ENCODE peak calls at places on chromosomes 16 and 17, in six cellular contexts. K is stimulated activated CD4-positive, alpha-beta T cell treated with anti-CD3 and anti-CD28 coated beads, Interleukin-1b, Interleukin-23, amount 100 ng/mL, for 48 hours; O is mesothelial cell of epicardium; N is naive thymus-derived CD8-positive, alpha-beta T cell; G is ELR; J is lower leg skin. V is an unnamed sample.

GRCh38 chr16:74813109-74813641 is 38.6 kb upstream of the FA2H start:
- DNase-seq in K (peak; percentile 75), O (peak; percentile 82), N (peak; percentile 59), G (peak; percentile 86), J (peak; percentile 47), V (peak; percentile 87)

GRCh38 chr17:64236827-64237403 is 26.1 kb downstream of the TEX2 start:
- DNase-seq in K (no peak), O (no peak), N (no peak), G (peak; percentile 65), J (no peak), V (peak; percentile 16)

GRCh38 chr16:11583171-11583570 is 3.5 kb downstream of the LITAF start:
- DNase-seq in K (no peak), O (no peak), N (no peak), G (peak; percentile 13), J (no peak), V (no peak)

GRCh38 chr17:30186761-30187160 is 48.7 kb downstream of the SLC6A4 start:
- DNase-seq in K (no peak), O (no peak), N (no peak), G (no peak), J (no peak), V (no peak)

GRCh38 chr17:77370536-77370935 is 229.8 kb downstream of the SEC14L1 start:
- DNase-seq in K (no peak), O (no peak), N (no peak), G (no peak), J (no peak), V (no peak)

GRCh38 chr16:21524068-21524751 is 75.2 kb upstream of the METTL9 start:
- DNase-seq in K (no peak), O (no peak), N (no peak), G (no peak), J (no peak), V (no peak)

GRCh38 chr16:73735018-73735417 is 561.6 kb upstream of the PSMD7 start:
- DNase-seq in K (no peak), O (no peak), N (no peak), G (peak; percentile 71), J (no peak), V (peak; percentile 39)

GRCh38 chr17:57751971-57752905 is 7.1 kb upstream of the CCDC182 start:
- DNase-seq in K (no peak), O (no peak), N (no peak), G (no peak), J (no peak), V (no peak)

GRCh38 chr17:58337126-58337599 is 8.6 kb upstream of the TSPOAP1 start:
- DNase-seq in K (peak; percentile 49), O (no peak), N (no peak), G (no peak), J (no peak), V (no peak)

GRCh38 chr17:50835563-50836231 is at the start of gene WFIKKN2:
- DNase-seq in K (no peak), O (no peak), N (no peak), G (no peak), J (no peak), V (peak; percentile 63)

GRCh38 chr17:67633751-67634191 is 84.0 kb upstream of the NOL11 start:
- DNase-seq in K (no peak), O (no peak), N (no peak), G (no peak), J (no peak), V (no peak)

GRCh38 chr17:78870621-78871020 is 30.0 kb upstream of the USP36 start:
- DNase-seq in K (no peak), O (no peak), N (no peak), G (no peak), J (no peak), V (no peak)

GRCh38 chr17:12547829-12548228 is 117.9 kb upstream of the MYOCD start:
- DNase-seq in K (no peak), O (no peak), N (no peak), G (no peak), J (no peak), V (no peak)

GRCh38 chr16:67236551-67237395 is 9.8 kb downstream of the TMEM208 start:
- DNase-seq in K (peak; percentile 88), O (no peak), N (peak; percentile 60), G (peak; percentile 81), J (no peak), V (peak; percentile 70)

GRCh38 chr17:21676281-21677111 is 15.8 kb upstream of the KCNJ18 start:
- DNase-seq in K (no peak), O (no peak), N (no peak), G (no peak), J (no peak), V (no peak)

GRCh38 chr17:11278984-11279270 is 37.9 kb downstream of the SHISA6 start:
- DNase-seq in K (no peak), O (no peak), N (no peak), G (no peak), J (no peak), V (no peak)

GRCh38 chr17:6355196-6355595 is 79.7 kb downstream of the AIPL1 start:
- DNase-seq in K (no peak), O (no peak), N (no peak), G (no peak), J (no peak), V (no peak)

GRCh38 chr16:31127182-31127581 is 8.3 kb downstream of the PRSS8 start:
- DNase-seq in K (no peak), O (no peak), N (no peak), G (no peak), J (no peak), V (no peak)

GRCh38 chr16:88331989-88332920 is 50.5 kb upstream of the ZNF469 start:
- DNase-seq in K (no peak), O (no peak), N (no peak), G (peak; percentile 100), J (peak; percentile 80), V (no peak)